ENCODE peak calls at places on chromosomes 2 and 18, in five cellular contexts. One of them, this sample, is unnamed.

GRCh38 chr2:33681333-33681732 is 82.2 kb upstream of the FAM98A start:
- DNase-seq in HepG2: no peak
- DNase-seq in A549: no peak
- DNase-seq in upper lobe of left lung: no peak
- DNase-seq in stomach: no peak
- DNase-seq in this sample: no peak

GRCh38 chr18:49560277-49561126 is 1.4 kb upstream of the LIPG start:
- DNase-seq in HepG2: no peak
- DNase-seq in A549: no peak
- DNase-seq in upper lobe of left lung: peak; percentile 79
- DNase-seq in stomach: no peak
- DNase-seq in this sample: no peak

GRCh38 chr2:241894056-241894641 is 24.6 kb downstream of the RTP5 start:
- DNase-seq in HepG2: no peak
- DNase-seq in A549: no peak
- DNase-seq in upper lobe of left lung: peak; percentile 51
- DNase-seq in stomach: no peak
- DNase-seq in this sample: no peak

GRCh38 chr2:38648107-38648761 is 17.7 kb upstream of the GALM start:
- DNase-seq in HepG2: peak; percentile 40
- DNase-seq in A549: no peak
- DNase-seq in upper lobe of left lung: no peak
- DNase-seq in stomach: no peak
- DNase-seq in this sample: no peak

GRCh38 chr2:31107588-31108300 is 30.5 kb downstream of the GALNT14 start:
- DNase-seq in HepG2: no peak
- DNase-seq in A549: no peak
- DNase-seq in upper lobe of left lung: no peak
- DNase-seq in stomach: no peak
- DNase-seq in this sample: no peak

GRCh38 chr2:110114007-110114591 is 1.5 kb downstream of the MALL start:
- DNase-seq in HepG2: peak; percentile 47
- DNase-seq in A549: peak; percentile 68
- DNase-seq in upper lobe of left lung: no peak
- DNase-seq in stomach: no peak
- DNase-seq in this sample: no peak

GRCh38 chr2:106356291-106356690 is 111.9 kb downstream of the RGPD3 start:
- DNase-seq in HepG2: no peak
- DNase-seq in A549: no peak
- DNase-seq in upper lobe of left lung: no peak
- DNase-seq in stomach: no peak
- DNase-seq in this sample: no peak

GRCh38 chr2:195304310-195304709 is 352.7 kb upstream of the SLC39A10 start:
- DNase-seq in HepG2: peak; percentile 35
- DNase-seq in A549: no peak
- DNase-seq in upper lobe of left lung: no peak
- DNase-seq in stomach: no peak
- DNase-seq in this sample: no peak

GRCh38 chr2:33384562-33384961 is 91.9 kb upstream of the RASGRP3 start:
- DNase-seq in HepG2: no peak
- DNase-seq in A549: no peak
- DNase-seq in upper lobe of left lung: no peak
- DNase-seq in stomach: no peak
- DNase-seq in this sample: no peak

GRCh38 chr2:172082944-172083718 is 2.2 kb upstream of the DLX1 start:
- DNase-seq in HepG2: no peak
- DNase-seq in A549: no peak
- DNase-seq in upper lobe of left lung: peak; percentile 86
- DNase-seq in stomach: no peak
- DNase-seq in this sample: no peak

GRCh38 chr2:201985740-201986735 is 47.6 kb upstream of the FZD7 start:
- DNase-seq in HepG2: peak; percentile 27
- DNase-seq in A549: no peak
- DNase-seq in upper lobe of left lung: no peak
- DNase-seq in stomach: peak; percentile 27
- DNase-seq in this sample: no peak

GRCh38 chr2:26988165-26988879 is 17.9 kb downstream of the MAPRE3 start:
- DNase-seq in HepG2: no peak
- DNase-seq in A549: no peak
- DNase-seq in upper lobe of left lung: no peak
- DNase-seq in stomach: no peak
- DNase-seq in this sample: no peak

GRCh38 chr2:241563981-241564595 is 5.5 kb downstream of the BOK start:
- DNase-seq in HepG2: peak; percentile 44
- DNase-seq in A549: no peak
- DNase-seq in upper lobe of left lung: peak; percentile 73
- DNase-seq in stomach: no peak
- DNase-seq in this sample: peak; percentile 82

GRCh38 chr2:209348453-209348852 is 75.4 kb upstream of the MAP2 start:
- DNase-seq in HepG2: no peak
- DNase-seq in A549: no peak
- DNase-seq in upper lobe of left lung: no peak
- DNase-seq in stomach: no peak
- DNase-seq in this sample: no peak

GRCh38 chr2:177758591-177759371 is 313.8 kb downstream of the PDE11A start:
- DNase-seq in HepG2: peak; percentile 16
- DNase-seq in A549: no peak
- DNase-seq in upper lobe of left lung: peak; percentile 45
- DNase-seq in stomach: no peak
- DNase-seq in this sample: no peak

GRCh38 chr2:241031436-241032165 is 33.2 kb downstream of the SNED1 start:
- DNase-seq in HepG2: no peak
- DNase-seq in A549: no peak
- DNase-seq in upper lobe of left lung: no peak
- DNase-seq in stomach: no peak
- DNase-seq in this sample: peak; percentile 30

GRCh38 chr2:127957240-127957639 is 70.6 kb downstream of the SAP130 start:
- DNase-seq in HepG2: no peak
- DNase-seq in A549: no peak
- DNase-seq in upper lobe of left lung: no peak
- DNase-seq in stomach: no peak
- DNase-seq in this sample: no peak

GRCh38 chr18:59029663-59030421 is 109.8 kb upstream of the SEC11C start:
- DNase-seq in HepG2: no peak
- DNase-seq in A549: no peak
- DNase-seq in upper lobe of left lung: no peak
- DNase-seq in stomach: no peak
- DNase-seq in this sample: no peak

GRCh38 chr18:24659837-24660720 is 199.6 kb downstream of the HRH4 start:
- DNase-seq in HepG2: no peak
- DNase-seq in A549: no peak
- DNase-seq in upper lobe of left lung: no peak
- DNase-seq in stomach: no peak
- DNase-seq in this sample: peak; percentile 72

GRCh38 chr2:128109243-128109642 is 18.2 kb downstream of the UGGT1 start:
- DNase-seq in HepG2: no peak
- DNase-seq in A549: no peak
- DNase-seq in upper lobe of left lung: no peak
- DNase-seq in stomach: no peak
- DNase-seq in this sample: no peak

GRCh38 chr2:47405757-47406156 is 2.8 kb downstream of the MSH2 start:
- DNase-seq in HepG2: no peak
- DNase-seq in A549: no peak
- DNase-seq in upper lobe of left lung: no peak
- DNase-seq in stomach: no peak
- DNase-seq in this sample: no peak

GRCh38 chr2:102063948-102064678 is 72.4 kb downstream of the IL1R2 start:
- DNase-seq in HepG2: peak; percentile 88
- DNase-seq in A549: peak; percentile 88
- DNase-seq in upper lobe of left lung: peak; percentile 46
- DNase-seq in stomach: peak; percentile 81
- DNase-seq in this sample: peak; percentile 98

GRCh38 chr18:68177807-68178702 is 536.9 kb downstream of the TMX3 start:
- DNase-seq in HepG2: peak; percentile 74
- DNase-seq in A549: no peak
- DNase-seq in upper lobe of left lung: no peak
- DNase-seq in stomach: peak; percentile 25
- DNase-seq in this sample: no peak

GRCh38 chr18:74796928-74797576 is 199.4 kb downstream of the ZNF407 start:
- DNase-seq in HepG2: peak; percentile 24
- DNase-seq in A549: no peak
- DNase-seq in upper lobe of left lung: no peak
- DNase-seq in stomach: no peak
- DNase-seq in this sample: no peak

GRCh38 chr2:185618630-185619029 is 120.0 kb upstream of the FSIP2 start:
- DNase-seq in HepG2: no peak
- DNase-seq in A549: no peak
- DNase-seq in upper lobe of left lung: no peak
- DNase-seq in stomach: no peak
- DNase-seq in this sample: no peak

GRCh38 chr2:234625626-234626253 is 128.9 kb upstream of the ARL4C start:
- DNase-seq in HepG2: no peak
- DNase-seq in A549: no peak
- DNase-seq in upper lobe of left lung: no peak
- DNase-seq in stomach: no peak
- DNase-seq in this sample: no peak

GRCh38 chr2:239720411-239721365 is 304.5 kb downstream of the NDUFA10 start:
- DNase-seq in HepG2: no peak
- DNase-seq in A549: no peak
- DNase-seq in upper lobe of left lung: peak; percentile 55
- DNase-seq in stomach: no peak
- DNase-seq in this sample: peak; percentile 47

GRCh38 chr2:138421315-138421970 is 80.1 kb upstream of the SPOPL start:
- DNase-seq in HepG2: peak; percentile 85
- DNase-seq in A549: peak; percentile 24
- DNase-seq in upper lobe of left lung: no peak
- DNase-seq in stomach: no peak
- DNase-seq in this sample: no peak

GRCh38 chr2:237964578-237965404 is 2.0 kb upstream of the UBE2F start:
- DNase-seq in HepG2: no peak
- DNase-seq in A549: no peak
- DNase-seq in upper lobe of left lung: no peak
- DNase-seq in stomach: no peak
- DNase-seq in this sample: no peak

GRCh38 chr2:20496477-20496876 is 49.6 kb downstream of the RHOB start:
- DNase-seq in HepG2: no peak
- DNase-seq in A549: no peak
- DNase-seq in upper lobe of left lung: no peak
- DNase-seq in stomach: no peak
- DNase-seq in this sample: peak; percentile 61

GRCh38 chr2:240672076-240672700 is 10.5 kb downstream of the AQP12B start:
- DNase-seq in HepG2: no peak
- DNase-seq in A549: no peak
- DNase-seq in upper lobe of left lung: peak; percentile 77
- DNase-seq in stomach: no peak
- DNase-seq in this sample: no peak

GRCh38 chr2:174929786-174930185 is 75.4 kb downstream of the CHN1 start:
- DNase-seq in HepG2: no peak
- DNase-seq in A549: no peak
- DNase-seq in upper lobe of left lung: no peak
- DNase-seq in stomach: no peak
- DNase-seq in this sample: no peak

GRCh38 chr18:78893396-78894305 is 86.0 kb upstream of the SALL3 start:
- DNase-seq in HepG2: no peak
- DNase-seq in A549: no peak
- DNase-seq in upper lobe of left lung: no peak
- DNase-seq in stomach: no peak
- DNase-seq in this sample: no peak

GRCh38 chr2:70161069-70161534 is 29.7 kb downstream of the C2orf42 start:
- DNase-seq in HepG2: no peak
- DNase-seq in A549: no peak
- DNase-seq in upper lobe of left lung: no peak
- DNase-seq in stomach: no peak
- DNase-seq in this sample: no peak

GRCh38 chr2:85501244-85501643 is 37.7 kb upstream of the MAT2A start:
- DNase-seq in HepG2: peak; percentile 30
- DNase-seq in A549: no peak
- DNase-seq in upper lobe of left lung: no peak
- DNase-seq in stomach: no peak
- DNase-seq in this sample: no peak

GRCh38 chr2:85497944-85498630 is 40.9 kb upstream of the MAT2A start:
- DNase-seq in HepG2: no peak
- DNase-seq in A549: no peak
- DNase-seq in upper lobe of left lung: no peak
- DNase-seq in stomach: no peak
- DNase-seq in this sample: no peak

GRCh38 chr2:85490861-85491763 is 47.9 kb upstream of the MAT2A start:
- DNase-seq in HepG2: no peak
- DNase-seq in A549: no peak
- DNase-seq in upper lobe of left lung: no peak
- DNase-seq in stomach: no peak
- DNase-seq in this sample: no peak

DNA sequence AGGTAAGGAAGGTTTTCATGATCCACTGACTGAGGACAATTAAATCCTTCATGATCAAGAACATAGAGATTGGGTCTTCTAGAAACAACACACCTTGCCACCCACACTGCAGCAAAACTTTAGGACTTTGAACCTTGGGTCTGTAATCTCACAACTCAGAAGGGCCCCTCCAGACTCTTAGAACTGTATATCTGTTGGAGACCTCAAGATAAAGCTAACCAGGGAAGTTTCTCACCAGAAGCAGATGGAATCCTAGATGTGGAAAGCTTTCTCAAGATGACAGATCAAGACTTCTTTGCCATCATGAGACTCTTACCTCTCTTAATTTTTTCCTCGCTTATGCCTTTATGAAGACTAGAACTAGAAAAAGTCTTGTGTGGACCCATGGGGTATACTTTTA is 42.5 kb upstream of the MAT2A start:
- DNase-seq in HepG2: no peak
- DNase-seq in A549: no peak
- DNase-seq in upper lobe of left lung: no peak
- DNase-seq in stomach: no peak
- DNase-seq in this sample: no peak
- TF ChIP-seq EP300 in HepG2: no peak
- TF ChIP-seq EP300 in A549: no peak
- TF ChIP-seq EP300 in upper lobe of left lung: no peak
- TF ChIP-seq EP300 in stomach: no peak
- TF ChIP-seq EP300 in this sample: no peak

GRCh38 chr2:140338827-140339226 is 1558.6 kb upstream of the NXPH2 start:
- DNase-seq in HepG2: no peak
- DNase-seq in A549: no peak
- DNase-seq in upper lobe of left lung: no peak
- DNase-seq in stomach: no peak
- DNase-seq in this sample: no peak
- TF ChIP-seq EP300 in HepG2: no peak
- TF ChIP-seq EP300 in A549: no peak
- TF ChIP-seq EP300 in upper lobe of left lung: no peak
- TF ChIP-seq EP300 in stomach: no peak
- TF ChIP-seq EP300 in this sample: no peak

GRCh38 chr2:190313880-190314279 is 5.7 kb downstream of the HIBCH start:
- DNase-seq in HepG2: no peak
- DNase-seq in A549: no peak
- DNase-seq in upper lobe of left lung: no peak
- DNase-seq in stomach: no peak
- DNase-seq in this sample: no peak

GRCh38 chr2:190315273-190315672 is 4.4 kb downstream of the HIBCH start:
- DNase-seq in HepG2: no peak
- DNase-seq in A549: no peak
- DNase-seq in upper lobe of left lung: no peak
- DNase-seq in stomach: no peak
- DNase-seq in this sample: no peak

GRCh38 chr2:190311893-190312634 is 7.6 kb downstream of the HIBCH start:
- DNase-seq in HepG2: no peak
- DNase-seq in A549: no peak
- DNase-seq in upper lobe of left lung: no peak
- DNase-seq in stomach: no peak
- DNase-seq in this sample: no peak
- TF ChIP-seq EP300 in HepG2: no peak
- TF ChIP-seq EP300 in A549: no peak
- TF ChIP-seq EP300 in upper lobe of left lung: no peak
- TF ChIP-seq EP300 in stomach: no peak
- TF ChIP-seq EP300 in this sample: no peak

GRCh38 chr2:204896146-204896545 is 350.9 kb downstream of the PARD3B start:
- DNase-seq in HepG2: no peak
- DNase-seq in A549: no peak
- DNase-seq in upper lobe of left lung: no peak
- DNase-seq in stomach: no peak
- DNase-seq in this sample: no peak
- TF ChIP-seq EP300 in HepG2: no peak
- TF ChIP-seq EP300 in A549: no peak
- TF ChIP-seq EP300 in upper lobe of left lung: no peak
- TF ChIP-seq EP300 in stomach: no peak
- TF ChIP-seq EP300 in this sample: no peak

This sample was measured in sigmoid colon.